ENCODE peak calls at places on chromosomes 7 and 10, in eight cellular contexts. M is globus pallidus, H is T-helper 9 cell, P is RCC 7860, O is A549, X is GM04504, L is tibial nerve, J is NCI-H2029. Y is an unnamed sample.

GRCh38 chr7:104931181-104931781 is 82.7 kb upstream of the KMT2E start:
- DNase-seq in M (no peak), H (no peak), P (no peak), O (no peak), X (no peak), L (no peak), J (peak; percentile 63), Y (peak; percentile 15)

GRCh38 chr10:101135151-101136006 is 4.3 kb downstream of the TLX1 start:
- DNase-seq in M (no peak), H (no peak), P (no peak), O (no peak), X (no peak), L (no peak), J (no peak), Y (no peak)

GRCh38 chr7:125847706-125848105 is 918.1 kb upstream of the POT1 start:
- DNase-seq in M (no peak), H (no peak), P (no peak), O (no peak), X (no peak), L (no peak), J (no peak), Y (no peak)

GRCh38 chr7:92840309-92840708 is 3.9 kb upstream of the CDK6 start:
- DNase-seq in M (no peak), H (no peak), P (no peak), O (no peak), X (no peak), L (no peak), J (no peak), Y (no peak)

GRCh38 chr7:126501617-126502016 is 751.1 kb downstream of the GRM8 start:
- DNase-seq in M (no peak), H (no peak), P (no peak), O (no peak), X (no peak), L (no peak), J (no peak), Y (no peak)

GRCh38 chr10:102632394-102633062 is 11.8 kb upstream of the TRIM8 start:
- DNase-seq in M (no peak), H (no peak), P (no peak), O (no peak), X (no peak), L (no peak), J (no peak), Y (no peak)

GRCh38 chr7:103752995-103753394 is 236.5 kb downstream of the RELN start:
- DNase-seq in M (no peak), H (no peak), P (peak; percentile 21), O (no peak), X (peak; percentile 6), L (no peak), J (no peak), Y (no peak)

GRCh38 chr7:134854816-134855215 is 75.4 kb downstream of the CALD1 start:
- DNase-seq in M (no peak), H (no peak), P (no peak), O (no peak), X (no peak), L (no peak), J (no peak), Y (no peak)

GRCh38 chr7:76185187-76185915 is 16.3 kb upstream of the SRRM3 start:
- DNase-seq in M (no peak), H (no peak), P (no peak), O (no peak), X (no peak), L (no peak), J (no peak), Y (no peak)

GRCh38 chr7:24905996-24906770 is 73.8 kb downstream of the OSBPL3 start:
- DNase-seq in M (no peak), H (no peak), P (peak; percentile 89), O (no peak), X (no peak), L (no peak), J (no peak), Y (peak; percentile 73)

GRCh38 chr7:17299477-17299991 is 1.1 kb downstream of the AHR start:
- DNase-seq in M (peak; percentile 50), H (no peak), P (peak; percentile 25), O (no peak), X (no peak), L (no peak), J (no peak), Y (no peak)

GRCh38 chr10:9175200-9175599 is 1120.7 kb downstream of the GATA3 start:
- DNase-seq in M (no peak), H (no peak), P (no peak), O (no peak), X (no peak), L (no peak), J (no peak), Y (no peak)

GRCh38 chr7:54985405-54986360 is 33.1 kb upstream of the EGFR start:
- DNase-seq in M (no peak), H (no peak), P (peak; percentile 94), O (peak; percentile 70), X (peak; percentile 71), L (no peak), J (no peak), Y (peak; percentile 100)

GRCh38 chr10:93173867-93174845 is 100.5 kb downstream of the CYP26A1 start:
- DNase-seq in M (no peak), H (no peak), P (no peak), O (no peak), X (no peak), L (no peak), J (no peak), Y (no peak)

GRCh38 chr10:4902571-4903011 is 60.6 kb upstream of the AKR1C1 start:
- DNase-seq in M (no peak), H (no peak), P (no peak), O (no peak), X (no peak), L (no peak), J (no peak), Y (no peak)

GRCh38 chr10:4119107-4119506 is 334.1 kb upstream of the KLF6 start:
- DNase-seq in M (no peak), H (no peak), P (no peak), O (no peak), X (no peak), L (no peak), J (no peak), Y (no peak)

GRCh38 chr10:35372329-35372728 is 36.0 kb downstream of the CCNY start:
- DNase-seq in M (no peak), H (no peak), P (peak; percentile 85), O (no peak), X (no peak), L (no peak), J (no peak), Y (no peak)

GRCh38 chr7:19400771-19401254 is 255.6 kb upstream of the FERD3L start:
- DNase-seq in M (no peak), H (no peak), P (no peak), O (no peak), X (no peak), L (no peak), J (no peak), Y (no peak)